ENCODE peak calls at places on chromosomes 16 and 17, in seven cellular contexts. W is prostate gland, U is H1, T is HCT116, K is GM12878, L is spleen, M is K562. D is an unnamed sample. For H3K4me1, the result is how much of the 10 kb centered on the place peaks cover.

GRCh38 chr16:73232555-73233422 is 184.9 kb upstream of the ZFHX3 start:
- DNase-seq in W (no peak), K (no peak), U (no peak), T (peak), M (no peak), L (no peak), D (no peak)

GRCh38 chr16:49661465-49662187 is 194.3 kb downstream of the ZNF423 start:
- DNase-seq in T (no peak), L (no peak), K (no peak), M (no peak), U (no peak), W (no peak), D (no peak)

GRCh38 chr16:87582221-87582965 is 19.9 kb upstream of the JPH3 start:
- DNase-seq in M (no peak), U (no peak), W (no peak), L (peak), K (no peak), T (no peak), D (peak)

GRCh38 chr16:62137991-62138390 is 101.8 kb upstream of the CDH8 start:
- DNase-seq in W (no peak), L (no peak), T (no peak), K (no peak), U (no peak), M (no peak), D (no peak)

GRCh38 chr16:28587386-28587785 is 9.5 kb downstream of the SULT1A2 start:
- DNase-seq in L (no peak), K (no peak), U (no peak), T (no peak), M (no peak), W (no peak), D (no peak)

GRCh38 chr16:23403547-23403946 is 49.4 kb downstream of the COG7 start:
- DNase-seq in M (no peak), W (no peak), U (no peak), K (no peak), L (peak), T (no peak), D (no peak)

GRCh38 chr17:3157218-3157617 is 29.9 kb upstream of the OR1G1 start:
- DNase-seq in M (no peak), T (no peak), K (no peak), W (no peak), U (no peak), L (no peak), D (no peak)

GRCh38 chr17:58534901-58535421 is 20.5 kb upstream of the MTMR4 start:
- DNase-seq in U (no peak), L (peak), K (no peak), T (peak), M (no peak), W (no peak), D (no peak)

GRCh38 chr17:53032861-53033271 is 789.9 kb upstream of the KIF2B start:
- DNase-seq in W (no peak), U (peak), K (no peak), L (no peak), T (peak), M (no peak), D (no peak)

GRCh38 chr16:75053791-75054555 is 55.1 kb downstream of the ZNRF1 start:
- DNase-seq in W (peak), L (no peak), K (no peak), U (no peak), T (peak), M (no peak), D (peak)

GRCh38 chr16:54890381-54890780 is 40.3 kb upstream of the IRX5 start:
- DNase-seq in K (no peak), W (no peak), M (no peak), U (no peak), T (no peak), L (no peak), D (no peak)

GRCh38 chr16:57761301-57761700 is 25.7 kb downstream of the KATNB1 start:
- DNase-seq in U (no peak), L (no peak), T (no peak), M (no peak), K (no peak), W (no peak), D (no peak)

GRCh38 chr16:12793120-12793889 is 10.4 kb downstream of the CPPED1 start:
- DNase-seq in W (no peak), L (no peak), T (no peak), K (no peak), M (peak), U (peak), D (no peak)

GRCh38 chr16:12796498-12796897 is 7.2 kb downstream of the CPPED1 start:
- DNase-seq in W (no peak), L (no peak), U (no peak), T (no peak), M (no peak), K (no peak), D (no peak)

GRCh38 chr16:12788758-12789157 is 14.9 kb downstream of the CPPED1 start:
- DNase-seq in U (no peak), T (no peak), W (no peak), M (no peak), K (no peak), L (no peak), D (no peak)

GRCh38 chr16:12794486-12795399 is 8.9 kb downstream of the CPPED1 start:
- DNase-seq in T (no peak), W (no peak), L (peak), U (no peak), M (peak), K (no peak), D (no peak)

GRCh38 chr16:12791340-12791739 is 12.3 kb downstream of the CPPED1 start:
- DNase-seq in L (peak), M (no peak), K (no peak), T (no peak), W (no peak), U (no peak), D (no peak)
- H3K4me1 ChIP-seq in L (under half), M (under half), K (under half), T (under half), W (under half), U (under half), D (under half)

GRCh38 chr17:44547625-44548297 is 9.5 kb upstream of the FZD2 start:
- DNase-seq in U (no peak), L (no peak), M (no peak), T (no peak), K (no peak), W (no peak), D (no peak)
- TF ChIP-seq POLR2AphosphoS5 in U (no peak), L (no peak), M (no peak), T (no peak), K (no peak), W (no peak), D (no peak)

GRCh38 chr17:50065056-50065455 is 9.1 kb downstream of the ITGA3 start:
- DNase-seq in K (no peak), W (no peak), L (no peak), T (no peak), M (no peak), U (no peak), D (no peak)
- H3K4me1 ChIP-seq in K (under half), W (under half), L (under half), T (half or more), M (under half), U (under half), D (under half)

GRCh38 chr16:89922477-89922883 is 662 bp upstream of the TUBB3 start:
- DNase-seq in U (peak), M (peak), T (peak), L (no peak), K (no peak), W (no peak), D (peak)
- TF ChIP-seq POLR2AphosphoS5 in U (no peak), M (peak), T (peak), L (no peak), K (no peak), W (no peak), D (no peak)

DNA sequence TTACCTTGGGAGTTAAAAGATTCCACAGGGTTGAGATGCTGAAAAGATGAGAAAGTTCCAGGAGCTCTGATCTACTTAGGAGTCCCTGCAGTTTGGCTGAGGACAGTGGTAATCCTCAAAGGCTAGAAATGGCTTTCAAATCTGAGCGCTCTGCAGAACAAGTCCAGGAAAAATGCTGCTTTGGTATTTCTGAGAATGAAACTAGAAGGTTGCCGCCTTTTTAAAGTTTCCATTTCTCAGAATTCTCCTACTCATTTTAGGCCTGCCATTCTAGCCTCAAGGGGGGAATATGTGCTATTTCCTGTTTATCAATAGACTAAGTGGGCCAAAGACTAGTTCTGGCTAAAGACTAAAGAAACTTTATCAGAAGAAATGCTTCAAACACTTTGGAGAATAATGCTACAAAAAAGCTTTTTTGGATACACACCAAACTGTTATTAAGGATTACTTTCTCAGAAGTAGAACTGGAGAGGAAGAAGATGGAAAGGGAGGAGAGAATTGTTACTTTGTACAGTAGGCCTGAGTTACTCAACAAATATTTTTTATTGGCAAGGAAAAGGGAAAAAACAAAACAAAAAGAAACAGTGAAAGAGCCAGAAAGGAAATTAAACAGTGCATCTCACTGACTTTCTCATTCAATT is at the start of gene SLFN12L:
- DNase-seq in L (no peak), T (no peak), M (no peak), W (no peak), K (no peak), U (no peak), D (no peak)
- H3K4me1 ChIP-seq in L (under half), T (under half), M (under half), W (under half), K (under half), U (under half), D (under half)

DNA sequence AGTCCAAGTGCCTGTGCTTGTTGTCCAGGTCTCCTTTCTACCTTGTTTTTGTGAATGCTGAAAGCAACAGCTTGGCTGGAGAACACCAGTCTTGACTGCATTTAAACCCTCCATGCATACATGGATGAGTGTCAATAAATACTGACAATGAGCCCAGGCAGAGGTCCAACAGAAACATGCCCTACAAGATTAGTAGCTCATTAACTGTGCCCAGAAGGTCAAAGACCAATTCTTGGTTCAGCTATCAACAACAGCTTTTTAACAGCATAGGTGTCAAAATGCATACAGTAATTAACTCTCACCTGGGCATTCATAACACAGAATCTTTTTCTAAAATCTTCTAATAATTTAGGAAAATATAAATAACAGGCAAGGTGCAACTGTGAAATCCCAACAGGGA is 63.2 kb downstream of the N4BP1 start:
- DNase-seq in K (no peak), W (no peak), M (no peak), T (no peak), U (no peak), L (no peak), D (no peak)
- TF ChIP-seq POLR2AphosphoS5 in K (no peak), W (no peak), M (no peak), T (no peak), U (no peak), L (no peak), D (no peak)

DNA sequence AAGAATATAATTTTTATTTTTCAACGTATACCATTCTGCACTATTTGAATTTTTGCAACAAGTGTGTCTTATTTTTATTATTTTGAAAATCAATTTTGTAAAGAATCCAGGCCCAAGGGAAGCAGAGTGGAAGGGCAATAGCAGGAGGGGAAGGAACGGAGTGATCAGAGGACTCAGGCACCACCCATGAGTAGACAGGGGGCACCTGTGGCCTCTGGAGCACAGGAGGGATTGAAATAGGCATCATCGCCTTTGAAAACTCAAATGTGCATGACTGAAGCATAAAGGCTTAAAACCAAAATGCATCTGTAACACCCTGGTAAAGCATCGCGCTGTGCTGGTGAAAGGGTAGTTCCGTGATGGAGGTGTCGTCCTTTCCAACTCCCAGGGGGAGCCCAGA is 39.3 kb downstream of the SRL start:
- DNase-seq in W (no peak), K (no peak), U (no peak), T (no peak), M (no peak), L (no peak), D (no peak)
- H3K4me1 ChIP-seq in W (under half), K (under half), U (under half), T (under half), M (under half), L (under half), D (under half)

D was measured in breast epithelium.